ENCODE peak calls at places on chromosome 14, in five cellular contexts. One of them, this sample, is unnamed.

GRCh38 chr14:29846339-29847129 is 81.1 kb downstream of the PRKD1 start:
- DNase-seq in stomach: no peak
- DNase-seq in A549: no peak
- DNase-seq in transverse colon: no peak
- DNase-seq in GM12892: no peak
- DNase-seq in this sample: no peak

GRCh38 chr14:106564058-106564643 is 1037.8 kb downstream of the TMEM121 start:
- DNase-seq in GM12892: peak; percentile 39
- DNase-seq in stomach: no peak
- DNase-seq in transverse colon: peak; percentile 54
- DNase-seq in A549: peak; percentile 41
- DNase-seq in this sample: peak; percentile 66

GRCh38 chr14:80356413-80356812 is 145.1 kb upstream of the DIO2 start:
- DNase-seq in transverse colon: no peak
- DNase-seq in A549: peak; percentile 35
- DNase-seq in GM12892: no peak
- DNase-seq in stomach: no peak
- DNase-seq in this sample: peak; percentile 19

GRCh38 chr14:76201162-76201561 is 49.4 kb downstream of the GPATCH2L start:
- DNase-seq in GM12892: no peak
- DNase-seq in A549: peak; percentile 54
- DNase-seq in transverse colon: no peak
- DNase-seq in stomach: no peak
- DNase-seq in this sample: no peak

GRCh38 chr14:31440280-31440679 is 17.0 kb downstream of the DTD2 start:
- DNase-seq in stomach: no peak
- DNase-seq in A549: no peak
- DNase-seq in GM12892: no peak
- DNase-seq in transverse colon: no peak
- DNase-seq in this sample: no peak

GRCh38 chr14:97994020-97994531 is 1196.9 kb downstream of the VRK1 start:
- DNase-seq in A549: no peak
- DNase-seq in stomach: no peak
- DNase-seq in transverse colon: no peak
- DNase-seq in GM12892: no peak
- DNase-seq in this sample: no peak

GRCh38 chr14:68807987-68808386 is 15.1 kb upstream of the ZFP36L1 start:
- DNase-seq in GM12892: no peak
- DNase-seq in A549: no peak
- DNase-seq in transverse colon: no peak
- DNase-seq in stomach: no peak
- DNase-seq in this sample: no peak

GRCh38 chr14:74018029-74018703 is 922 bp downstream of the ENTPD5 start:
- DNase-seq in transverse colon: no peak
- DNase-seq in A549: no peak
- DNase-seq in GM12892: no peak
- DNase-seq in stomach: no peak
- DNase-seq in this sample: no peak

GRCh38 chr14:61585598-61586538 is 109.4 kb upstream of the HIF1A start:
- DNase-seq in transverse colon: peak; percentile 58
- DNase-seq in A549: no peak
- DNase-seq in GM12892: no peak
- DNase-seq in stomach: peak; percentile 61
- DNase-seq in this sample: no peak

GRCh38 chr14:103562385-103563088 is at the start of the genes BAG5 and COA8:
- DNase-seq in transverse colon: peak; percentile 88
- DNase-seq in GM12892: peak; percentile 94
- DNase-seq in A549: peak; percentile 89
- DNase-seq in stomach: peak; percentile 85
- DNase-seq in this sample: peak; percentile 91

GRCh38 chr14:70988452-70988851 is 81.2 kb downstream of the PCNX1 start:
- DNase-seq in A549: no peak
- DNase-seq in stomach: no peak
- DNase-seq in GM12892: no peak
- DNase-seq in transverse colon: no peak
- DNase-seq in this sample: no peak

GRCh38 chr14:68141531-68142088 is 322.0 kb downstream of the RAD51B start:
- DNase-seq in stomach: no peak
- DNase-seq in GM12892: no peak
- DNase-seq in transverse colon: no peak
- DNase-seq in A549: peak; percentile 89
- DNase-seq in this sample: no peak

GRCh38 chr14:74089251-74090020 is 4.7 kb downstream of the LIN52 start:
- DNase-seq in A549: no peak
- DNase-seq in GM12892: no peak
- DNase-seq in stomach: no peak
- DNase-seq in transverse colon: no peak
- DNase-seq in this sample: peak; percentile 4

GRCh38 chr14:35231207-35231755 is 60.9 kb upstream of the PSMA6 start:
- DNase-seq in stomach: no peak
- DNase-seq in A549: no peak
- DNase-seq in GM12892: no peak
- DNase-seq in transverse colon: no peak
- DNase-seq in this sample: no peak

GRCh38 chr14:68624541-68625220 is 168.2 kb downstream of the ZFP36L1 start:
- DNase-seq in transverse colon: no peak
- DNase-seq in A549: no peak
- DNase-seq in GM12892: no peak
- DNase-seq in stomach: no peak
- DNase-seq in this sample: no peak

DNA sequence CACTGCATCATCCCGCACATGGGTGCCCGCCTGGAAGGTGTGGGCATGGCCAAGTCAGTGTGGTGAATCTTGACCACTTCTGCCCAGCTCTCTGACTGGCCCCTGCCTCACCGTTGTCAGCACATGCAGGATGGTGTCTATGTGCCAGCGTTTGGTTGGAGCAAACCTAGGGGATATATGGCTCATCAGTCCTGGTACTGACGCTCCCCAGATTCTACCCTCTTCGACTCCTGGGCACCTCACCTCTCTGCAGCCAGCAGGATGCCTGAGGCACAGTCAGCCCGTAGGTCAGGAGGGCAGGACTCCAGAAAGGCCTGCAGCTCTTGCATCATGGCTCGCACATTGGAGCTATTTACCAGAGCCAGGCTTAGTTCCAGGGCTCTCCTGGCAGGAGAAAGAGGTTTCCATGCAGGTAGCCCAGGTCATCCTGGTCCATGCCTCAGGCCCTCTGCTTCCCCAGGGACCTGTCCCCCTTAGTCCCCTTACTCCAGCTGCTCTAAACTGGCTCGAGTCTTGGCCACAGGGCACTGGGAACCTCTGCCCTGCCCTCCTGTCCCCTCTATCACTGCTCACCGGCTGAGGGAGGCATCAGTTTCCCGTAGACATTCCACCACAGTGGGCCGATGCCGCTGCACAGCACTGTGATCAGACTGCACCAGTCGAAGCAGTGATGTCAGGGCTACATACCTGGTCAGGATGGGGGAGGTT is 4.0 kb downstream of the AP1G2 start:
- DNase-seq in stomach: no peak
- DNase-seq in transverse colon: no peak
- DNase-seq in A549: no peak
- DNase-seq in GM12892: no peak
- DNase-seq in this sample: no peak
- TF ChIP-seq POLR2A in stomach: no peak
- TF ChIP-seq POLR2A in transverse colon: no peak
- TF ChIP-seq POLR2A in A549: no peak
- TF ChIP-seq POLR2A in GM12892: no peak
- TF ChIP-seq POLR2A in this sample: no peak

GRCh38 chr14:88835661-88836060 is 11.2 kb downstream of the TTC8 start:
- DNase-seq in A549: no peak
- DNase-seq in stomach: no peak
- DNase-seq in GM12892: no peak
- DNase-seq in transverse colon: no peak
- DNase-seq in this sample: no peak

GRCh38 chr14:88829188-88829587 is 4.7 kb downstream of the TTC8 start:
- DNase-seq in stomach: no peak
- DNase-seq in A549: no peak
- DNase-seq in GM12892: no peak
- DNase-seq in transverse colon: no peak
- DNase-seq in this sample: peak; percentile 43

GRCh38 chr14:88829685-88830302 is 5.3 kb downstream of the TTC8 start:
- DNase-seq in A549: no peak
- DNase-seq in stomach: no peak
- DNase-seq in GM12892: no peak
- DNase-seq in transverse colon: no peak
- DNase-seq in this sample: peak; percentile 17

GRCh38 chr14:88834883-88835431 is 10.5 kb downstream of the TTC8 start:
- DNase-seq in transverse colon: no peak
- DNase-seq in stomach: no peak
- DNase-seq in GM12892: no peak
- DNase-seq in A549: no peak
- DNase-seq in this sample: no peak

GRCh38 chr14:88831285-88831684 is 6.8 kb downstream of the TTC8 start:
- DNase-seq in A549: no peak
- DNase-seq in GM12892: no peak
- DNase-seq in transverse colon: no peak
- DNase-seq in stomach: no peak
- DNase-seq in this sample: no peak
- TF ChIP-seq POLR2A in A549: no peak
- TF ChIP-seq POLR2A in GM12892: no peak
- TF ChIP-seq POLR2A in transverse colon: no peak
- TF ChIP-seq POLR2A in stomach: no peak
- TF ChIP-seq POLR2A in this sample: no peak

DNA sequence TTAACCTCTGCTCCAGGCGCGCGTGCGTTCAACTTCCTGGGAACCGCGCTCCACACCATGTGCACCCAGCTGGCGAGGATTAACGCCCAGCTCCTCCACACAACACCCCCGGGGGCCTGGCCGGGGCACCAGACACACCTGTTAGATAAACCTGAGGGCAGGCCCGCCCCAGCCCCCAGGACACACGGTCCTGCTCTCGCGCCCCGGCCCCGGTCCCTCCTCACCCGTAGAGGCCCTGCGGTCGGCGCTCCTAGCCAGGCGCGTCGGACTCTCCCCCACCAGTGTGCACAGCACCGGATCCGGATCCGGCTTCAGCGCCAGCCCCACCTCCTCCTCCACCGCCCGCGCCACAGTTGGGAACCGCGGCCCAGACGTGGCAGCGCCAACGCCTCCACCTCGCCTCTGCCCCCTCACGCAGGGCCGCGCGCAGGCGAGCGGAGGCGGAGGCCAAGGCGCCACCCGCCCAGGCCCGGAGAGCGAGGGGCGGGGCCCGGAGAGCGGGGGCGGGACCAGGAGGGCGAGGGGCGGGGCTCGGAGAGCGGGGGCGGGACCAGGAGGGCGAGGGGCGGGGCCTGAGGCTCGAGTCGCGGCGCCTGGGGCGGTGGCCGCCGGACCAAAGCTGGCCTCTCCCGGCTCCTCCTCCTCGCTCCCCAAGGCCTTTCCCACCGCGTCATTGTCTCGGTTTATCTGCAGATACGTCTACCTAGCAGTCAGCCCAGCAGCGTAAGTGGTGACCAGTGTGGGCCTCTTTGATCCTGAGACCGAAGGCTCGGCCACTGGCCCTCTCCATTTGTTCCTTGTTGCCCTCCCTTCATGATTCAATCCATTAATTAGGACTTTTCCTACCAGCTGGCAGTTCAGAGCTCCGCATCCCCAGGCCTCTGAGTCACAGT is at the start of gene GNPNAT1:
- DNase-seq in stomach: peak; percentile 90
- DNase-seq in GM12892: peak; percentile 85
- DNase-seq in A549: peak; percentile 94
- DNase-seq in transverse colon: peak; percentile 90
- DNase-seq in this sample: peak; percentile 94
- TF ChIP-seq POLR2A in stomach: no peak
- TF ChIP-seq POLR2A in GM12892: peak; percentile 76
- TF ChIP-seq POLR2A in A549: peak; percentile 90
- TF ChIP-seq POLR2A in transverse colon: peak; percentile 84
- TF ChIP-seq POLR2A in this sample: peak; percentile 87

DNA sequence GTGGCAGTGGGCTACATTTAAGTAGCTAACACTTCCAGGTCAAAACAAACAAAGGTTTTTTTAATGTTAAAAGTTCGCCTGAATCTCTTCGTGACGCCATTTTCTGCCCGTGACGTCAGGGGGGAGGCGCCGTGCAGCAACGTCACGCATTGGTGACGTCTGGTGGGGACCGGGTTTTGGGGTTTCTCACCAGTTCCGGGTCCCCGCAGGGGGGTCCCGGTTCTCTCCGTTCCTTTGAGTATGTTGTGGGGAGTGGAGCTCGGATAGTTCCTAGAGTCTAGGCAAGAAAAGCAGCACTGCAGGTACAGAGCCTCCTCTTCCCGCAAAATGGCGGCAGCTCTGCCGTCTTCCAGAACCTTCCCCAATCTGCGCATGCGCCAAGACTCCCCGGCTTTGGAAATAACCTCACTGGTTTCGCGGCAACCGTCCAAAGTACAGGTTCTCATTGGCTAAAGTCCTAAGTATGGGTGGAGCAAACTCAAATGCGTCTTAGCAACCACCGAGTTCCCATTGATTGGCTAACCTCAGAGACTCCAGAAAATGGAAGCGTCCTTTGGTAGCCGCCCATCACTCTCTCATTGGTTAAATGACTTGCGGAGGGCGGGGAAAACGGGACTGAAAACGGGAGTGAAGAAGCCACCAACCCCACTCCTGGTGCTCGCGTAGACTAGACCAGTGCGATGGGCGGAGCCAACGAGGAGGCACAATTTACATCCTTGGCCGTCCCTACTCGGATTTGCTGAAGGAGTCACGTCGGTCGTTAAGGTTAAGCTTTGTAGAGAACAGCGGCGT is at the start of gene RBM23:
- DNase-seq in A549: peak; percentile 100
- DNase-seq in transverse colon: peak; percentile 100
- DNase-seq in GM12892: peak; percentile 87
- DNase-seq in stomach: peak; percentile 100
- DNase-seq in this sample: peak; percentile 100
- TF ChIP-seq POLR2A in A549: peak; percentile 75
- TF ChIP-seq POLR2A in transverse colon: peak; percentile 90
- TF ChIP-seq POLR2A in GM12892: peak; percentile 81
- TF ChIP-seq POLR2A in stomach: no peak
- TF ChIP-seq POLR2A in this sample: peak; percentile 40

DNA sequence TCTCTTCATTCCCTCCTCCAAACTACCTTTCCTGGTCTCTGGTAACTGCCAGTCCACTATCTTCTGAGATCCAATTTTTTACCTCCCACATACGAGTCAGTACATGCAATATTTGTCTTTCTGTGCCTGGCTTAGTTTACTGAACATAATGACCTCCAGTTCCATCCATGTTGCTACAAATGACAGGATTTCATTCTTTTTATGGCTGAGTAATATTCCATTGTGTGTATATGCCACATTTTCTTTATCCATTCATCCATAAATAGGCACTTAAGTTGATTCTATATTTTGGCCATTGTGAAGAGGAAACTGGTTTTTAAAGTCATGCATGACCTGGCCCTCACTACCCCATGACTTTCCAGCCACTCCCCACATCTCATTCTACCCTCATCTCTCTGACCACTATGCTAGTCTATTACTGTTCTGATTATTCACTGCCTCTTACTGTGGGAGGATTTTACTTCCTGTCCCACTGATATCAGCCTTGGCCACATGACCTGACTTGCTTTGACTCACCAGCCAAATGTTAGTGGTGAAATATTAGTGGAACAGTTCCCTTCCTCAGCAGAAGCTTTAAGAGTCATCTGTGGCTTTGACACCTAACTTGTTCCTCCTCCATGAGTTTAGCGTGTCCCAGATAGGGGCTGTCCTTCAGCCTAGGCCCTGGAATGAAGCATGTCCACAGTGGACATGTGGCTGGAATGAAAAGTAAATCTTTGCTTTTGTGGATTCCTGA is 52.2 kb downstream of the GOLGA5 start:
- DNase-seq in GM12892: no peak
- DNase-seq in transverse colon: no peak
- DNase-seq in stomach: no peak
- DNase-seq in A549: peak; percentile 9
- DNase-seq in this sample: peak; percentile 81
- TF ChIP-seq POLR2A in GM12892: no peak
- TF ChIP-seq POLR2A in transverse colon: no peak
- TF ChIP-seq POLR2A in stomach: no peak
- TF ChIP-seq POLR2A in A549: no peak
- TF ChIP-seq POLR2A in this sample: no peak

This sample was measured in NB4.